ENCODE peak calls at places on chromosomes 13 and 19, in four cellular contexts. O is fibroblast of mammary gland, D is IMR-90, E is GM23338. R is an unnamed sample.

GRCh38 chr13:49457221-49457620 is 13.1 kb downstream of the SETDB2 start:
- DNase-seq in O (peak), D (peak), E (no peak), R (no peak)

GRCh38 chr13:98293103-98293502 is 116.0 kb upstream of the RNF113B start:
- DNase-seq in O (no peak), D (no peak), E (no peak), R (no peak)

GRCh38 chr19:48490980-48491792 is 20.4 kb downstream of the LMTK3 start:
- DNase-seq in O (no peak), D (no peak), E (peak), R (no peak)

GRCh38 chr19:28889941-28890645 is 322.9 kb downstream of the UQCRFS1 start:
- DNase-seq in O (no peak), D (no peak), E (no peak), R (no peak)

GRCh38 chr19:48501961-48502719 is 9.5 kb downstream of the LMTK3 start:
- DNase-seq in O (peak), D (no peak), E (peak), R (peak)

GRCh38 chr13:59416561-59416960 is 747.2 kb downstream of the DIAPH3 start:
- DNase-seq in O (no peak), D (no peak), E (no peak), R (no peak)

GRCh38 chr19:44552324-44552723 is 22.8 kb upstream of the CEACAM20 start:
- DNase-seq in O (peak), D (no peak), E (peak), R (peak)

GRCh38 chr13:35990196-35990595 is 141.0 kb downstream of the DCLK1 start:
- DNase-seq in O (no peak), D (no peak), E (peak), R (no peak)

GRCh38 chr19:6271721-6272410 is 7.9 kb downstream of the MLLT1 start:
- DNase-seq in O (peak), D (peak), E (peak), R (peak)

GRCh38 chr19:6765738-6766356 is 1.4 kb downstream of the SH2D3A start:
- DNase-seq in O (no peak), D (no peak), E (peak), R (no peak)

GRCh38 chr19:35249848-35250711 is 1.3 kb downstream of the LSR start:
- DNase-seq in O (no peak), D (no peak), E (no peak), R (no peak)

GRCh38 chr13:106500450-106500849 is 35.0 kb downstream of the EFNB2 start:
- DNase-seq in O (no peak), D (no peak), E (no peak), R (peak)

GRCh38 chr13:37361608-37362007 is 237.0 kb downstream of the POSTN start:
- DNase-seq in O (no peak), D (no peak), E (no peak), R (no peak)

GRCh38 chr13:112940236-112940635 is 28.8 kb upstream of the MCF2L start:
- DNase-seq in O (no peak), D (no peak), E (no peak), R (no peak)

GRCh38 chr13:27536361-27537101 is 83.8 kb downstream of the LNX2 start:
- DNase-seq in O (no peak), D (no peak), E (no peak), R (no peak)

GRCh38 chr19:41537789-41538188 is 38.2 kb upstream of the CEACAM21 start:
- DNase-seq in O (peak), D (peak), E (peak), R (peak)

GRCh38 chr13:114065926-114066774 is 66.3 kb downstream of the RASA3 start:
- DNase-seq in O (no peak), D (no peak), E (no peak), R (no peak)

GRCh38 chr19:46860846-46861690 is at the start of gene ARHGAP35:
- DNase-seq in O (no peak), D (no peak), E (peak), R (no peak)

GRCh38 chr13:80235559-80236296 is 105.2 kb downstream of the SPRY2 start:
- DNase-seq in O (no peak), D (no peak), E (peak), R (no peak)

GRCh38 chr19:30227661-30228112 is 144.5 kb upstream of the ZNF536 start:
- DNase-seq in O (peak), D (peak), E (peak), R (peak)

GRCh38 chr13:55013051-55013450 is 1984.4 kb downstream of the OLFM4 start:
- DNase-seq in O (no peak), D (no peak), E (peak), R (no peak)

GRCh38 chr19:46355234-46355990 is 8.5 kb downstream of the PPP5C start:
- DNase-seq in O (no peak), D (no peak), E (no peak), R (no peak)

GRCh38 chr19:14113762-14114414 is 3.7 kb downstream of the PRKACA start:
- DNase-seq in O (no peak), D (no peak), E (peak), R (no peak)

GRCh38 chr19:41302624-41303351 is 7.2 kb upstream of the CCDC97 start:
- DNase-seq in O (no peak), D (no peak), E (no peak), R (no peak)

GRCh38 chr13:96090240-96091101 is 564 bp downstream of the HS6ST3 start:
- DNase-seq in O (peak), D (no peak), E (peak), R (no peak)

GRCh38 chr13:95684463-95684862 is 7.5 kb downstream of the DNAJC3 start:
- DNase-seq in O (no peak), D (no peak), E (peak), R (no peak)

GRCh38 chr19:18771328-18772242 is 19.5 kb downstream of the COMP start:
- DNase-seq in O (no peak), D (no peak), E (peak), R (no peak)

GRCh38 chr13:107817652-107818287 is 397.6 kb downstream of the LIG4 start:
- DNase-seq in O (no peak), D (no peak), E (peak), R (no peak)

GRCh38 chr19:45038931-45039893 is at the start of gene CLASRP:
- DNase-seq in O (peak), D (peak), E (peak), R (peak)

GRCh38 chr13:93309886-93310520 is 83.4 kb downstream of the GPC6 start:
- DNase-seq in O (peak), D (peak), E (no peak), R (peak)

GRCh38 chr13:110388141-110388943 is 81.3 kb downstream of the COL4A2 start:
- DNase-seq in O (peak), D (peak), E (peak), R (peak)

GRCh38 chr13:41917641-41918040 is 43.3 kb downstream of the VWA8 start:
- DNase-seq in O (peak), D (peak), E (no peak), R (peak)

GRCh38 chr19:14496849-14497346 is 971 bp upstream of the GIPC1 start:
- DNase-seq in O (no peak), D (no peak), E (no peak), R (no peak)

GRCh38 chr19:41377977-41378707 is 1.8 kb downstream of the TMEM91 start:
- DNase-seq in O (no peak), D (no peak), E (peak), R (peak)

GRCh38 chr19:19661675-19662251 is 1.7 kb downstream of the ATP13A1 start:
- DNase-seq in O (no peak), D (no peak), E (no peak), R (no peak)

GRCh38 chr13:110699148-110700145 is 6.5 kb downstream of the CARS2 start:
- DNase-seq in O (no peak), D (no peak), E (no peak), R (no peak)

DNA sequence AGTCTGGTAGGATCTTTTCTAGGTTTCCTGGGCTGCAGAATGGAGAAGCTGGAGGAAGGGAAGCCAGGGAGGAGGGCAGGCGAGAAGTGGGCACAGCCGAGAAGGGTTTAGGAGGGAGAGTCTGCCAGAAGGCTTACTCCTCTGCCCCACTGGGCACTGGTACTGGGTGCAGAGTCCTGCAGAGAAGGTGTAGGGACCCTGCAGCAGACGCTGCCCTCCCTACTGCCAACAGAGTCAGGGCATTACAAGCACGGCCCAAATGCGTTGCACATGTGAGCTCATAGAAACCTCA is 726 bp upstream of the PEPD start:
- DNase-seq in O (no peak), D (no peak), E (no peak), R (no peak)
- H3K4me3 ChIP-seq in O (no peak), D (no peak), E (peak), R (peak)

DNA sequence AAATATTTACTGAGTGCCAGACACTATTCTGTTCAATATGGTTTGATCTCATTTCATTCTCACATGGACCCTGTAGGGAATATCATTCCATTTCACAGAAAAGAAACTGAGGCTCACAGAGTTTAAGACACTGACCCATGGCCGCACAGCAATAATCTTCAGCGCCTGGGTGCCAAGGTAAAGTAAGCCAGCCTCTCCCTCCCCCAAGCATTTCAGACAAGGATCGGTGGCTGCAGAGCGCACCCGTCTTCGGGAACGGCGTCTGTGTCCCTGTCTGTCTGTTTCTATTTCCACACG is 4.3 kb upstream of the PDE4A start:
- DNase-seq in O (no peak), D (no peak), E (no peak), R (no peak)
- H3K4me3 ChIP-seq in O (peak), D (peak), E (peak), R (peak)

DNA sequence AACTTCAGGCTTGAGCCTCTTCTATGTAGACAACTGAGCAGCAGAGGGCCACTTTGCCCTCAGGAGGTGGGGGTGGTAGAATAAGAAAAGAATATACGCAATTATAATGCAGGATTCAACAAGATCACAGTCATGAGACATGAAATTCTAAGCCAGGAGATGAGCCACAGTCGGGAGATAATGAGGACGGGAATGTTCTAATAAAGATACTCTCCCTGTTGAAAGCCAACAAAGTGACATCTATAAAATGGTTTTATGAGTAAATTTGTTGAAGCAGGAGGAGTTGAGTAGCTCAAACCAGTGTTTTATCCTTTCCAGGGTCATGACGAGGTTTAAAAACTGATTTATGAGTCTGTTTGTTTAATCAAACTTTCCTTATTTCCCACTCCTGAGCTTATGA is 152.0 kb upstream of the SERP2 start:
- DNase-seq in O (no peak), D (no peak), E (no peak), R (peak)
- H3K4me3 ChIP-seq in O (no peak), D (no peak), E (no peak), R (no peak)

GRCh38 chr19:50551034-50551712 is 17.1 kb downstream of the LRRC4B start:
- DNase-seq in O (no peak), D (no peak), E (no peak), R (no peak)

GRCh38 chr19:50549059-50549926 is 18.9 kb downstream of the LRRC4B start:
- DNase-seq in O (no peak), D (no peak), E (no peak), R (no peak)

GRCh38 chr19:50548191-50549058 is 19.8 kb downstream of the LRRC4B start:
- DNase-seq in O (no peak), D (no peak), E (no peak), R (no peak)

GRCh38 chr19:50550594-50550966 is 17.7 kb downstream of the LRRC4B start:
- DNase-seq in O (no peak), D (no peak), E (no peak), R (no peak)

DNA sequence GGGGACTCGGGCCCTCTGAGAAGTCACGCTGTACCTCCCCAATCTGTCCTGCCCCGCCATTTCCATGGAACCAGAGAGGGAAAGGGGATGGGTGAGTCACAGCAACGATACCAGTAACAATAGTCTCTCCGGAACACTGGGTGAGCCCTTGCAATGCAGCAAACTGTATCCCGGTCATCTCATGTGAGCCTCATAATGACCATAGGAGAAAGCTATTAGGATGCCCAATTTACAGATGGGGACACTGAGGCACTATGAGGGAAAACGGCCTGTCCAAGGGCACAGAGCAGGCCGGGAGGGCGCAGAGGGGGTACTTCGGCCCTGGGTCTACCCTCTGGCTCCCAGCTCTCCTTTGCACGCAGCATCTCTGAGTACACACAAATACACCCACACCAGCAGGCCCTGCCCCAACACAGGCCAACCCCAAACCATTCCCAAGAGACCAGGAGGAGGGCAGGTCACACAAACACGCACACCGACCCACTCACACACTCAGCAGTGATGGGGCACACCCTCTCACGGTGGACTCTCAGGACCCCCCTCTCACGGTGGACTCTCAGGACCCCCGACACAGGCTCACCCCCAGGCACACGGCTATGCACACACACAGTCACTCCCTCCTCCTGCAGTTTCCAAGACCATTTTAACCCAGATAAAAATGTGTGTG is 18.2 kb downstream of the LRRC4B start:
- DNase-seq in O (no peak), D (no peak), E (no peak), R (no peak)
- H3K4me3 ChIP-seq in O (no peak), D (no peak), E (no peak), R (no peak)

GRCh38 chr13:99426426-99426825 is 74.8 kb upstream of the TM9SF2 start:
- DNase-seq in O (no peak), D (no peak), E (no peak), R (no peak)
- H3K4me3 ChIP-seq in O (no peak), D (no peak), E (no peak), R (no peak)

GRCh38 chr19:23992348-23992747 is 77.7 kb downstream of the ZNF726 start:
- DNase-seq in O (no peak), D (no peak), E (no peak), R (no peak)
- H3K4me3 ChIP-seq in O (no peak), D (no peak), E (no peak), R (no peak)

GRCh38 chr13:97225533-97225932 is 3.4 kb downstream of the MBNL2 start:
- DNase-seq in O (no peak), D (no peak), E (no peak), R (no peak)
- H3K4me3 ChIP-seq in O (peak), D (peak), E (no peak), R (peak)